ENCODE peak calls at places on chromosome 20, in four cellular contexts. One of them, this sample, is unnamed. For H3K27me3, the result is how much of the 10 kb centered on the place peaks cover.

GRCh38 chr20:35515949-35516645 is 13.4 kb downstream of the C20orf173 start:
- DNase-seq in neuronal stem cell: no peak
- DNase-seq in prostate gland: no peak
- DNase-seq in cardiac muscle cell: no peak
- DNase-seq in this sample: no peak

GRCh38 chr20:7171911-7172310 is 404.4 kb downstream of the BMP2 start:
- DNase-seq in cardiac muscle cell: no peak
- DNase-seq in prostate gland: no peak
- DNase-seq in neuronal stem cell: no peak
- DNase-seq in this sample: no peak

GRCh38 chr20:61875996-61876395 is 189.7 kb downstream of the TAF4 start:
- DNase-seq in cardiac muscle cell: no peak
- DNase-seq in neuronal stem cell: no peak
- DNase-seq in prostate gland: no peak
- DNase-seq in this sample: no peak

GRCh38 chr20:33840759-33841438 is 29.8 kb downstream of the CHMP4B start:
- DNase-seq in cardiac muscle cell: peak
- DNase-seq in neuronal stem cell: no peak
- DNase-seq in prostate gland: no peak
- DNase-seq in this sample: peak

GRCh38 chr20:25864986-25865714 is 168.5 kb upstream of the ZNF337 start:
- DNase-seq in neuronal stem cell: no peak
- DNase-seq in cardiac muscle cell: no peak
- DNase-seq in prostate gland: no peak
- DNase-seq in this sample: no peak

GRCh38 chr20:32285621-32286334 is 8.3 kb downstream of the KIF3B start:
- DNase-seq in prostate gland: no peak
- DNase-seq in cardiac muscle cell: peak
- DNase-seq in neuronal stem cell: no peak
- DNase-seq in this sample: no peak

GRCh38 chr20:53735536-53736050 is 142.0 kb upstream of the ZNF217 start:
- DNase-seq in cardiac muscle cell: peak
- DNase-seq in prostate gland: no peak
- DNase-seq in neuronal stem cell: no peak
- DNase-seq in this sample: no peak

GRCh38 chr20:33674294-33675126 is at the start of gene NECAB3:
- DNase-seq in cardiac muscle cell: peak
- DNase-seq in prostate gland: peak
- DNase-seq in neuronal stem cell: peak
- DNase-seq in this sample: peak

DNA sequence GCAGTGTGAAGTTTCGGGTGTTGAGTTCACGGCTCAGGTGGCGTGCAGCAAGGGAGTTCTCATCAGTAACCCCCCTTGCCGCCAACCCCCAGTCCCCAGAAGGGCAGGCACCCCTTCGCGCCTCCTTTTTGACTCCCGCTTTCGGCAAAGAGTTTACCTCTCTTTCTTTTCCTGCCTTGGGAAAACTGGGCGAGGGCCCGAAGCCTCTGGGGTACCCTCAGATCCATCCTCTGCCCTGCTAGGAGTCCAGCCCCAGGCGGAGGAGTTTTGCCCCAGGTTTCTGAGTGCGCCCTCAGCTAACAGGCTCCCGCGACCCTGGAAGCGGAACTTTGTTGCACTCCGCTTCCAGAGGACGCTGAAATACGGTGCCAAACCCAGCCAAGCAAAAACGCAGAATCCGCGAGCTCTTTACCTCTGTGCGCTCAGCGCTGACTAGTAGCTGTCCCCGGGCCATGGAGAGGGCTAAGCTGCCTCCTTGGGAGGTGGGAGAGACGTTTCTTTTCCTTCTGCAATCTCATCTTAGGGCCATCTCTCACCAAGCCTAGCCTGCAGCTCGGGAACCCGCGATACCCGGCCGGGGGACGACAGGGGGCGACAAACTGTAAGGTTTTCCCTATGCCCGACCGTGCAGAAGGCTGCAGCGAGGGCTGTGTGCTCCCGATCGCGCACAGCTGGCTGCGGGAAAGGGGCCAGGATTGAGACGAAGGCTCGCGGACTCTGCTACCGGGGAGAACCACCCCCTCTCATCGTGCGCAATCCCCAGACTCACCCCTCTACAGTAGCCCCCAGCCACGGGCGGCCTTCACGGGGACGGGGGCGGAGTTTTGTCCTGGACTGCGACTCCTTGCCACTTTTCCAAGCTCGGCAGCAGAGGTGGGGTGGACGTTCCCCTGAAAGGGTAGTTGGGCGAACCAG is 2.7 kb upstream of the PAX1 start:
- DNase-seq in prostate gland: peak
- DNase-seq in cardiac muscle cell: peak
- DNase-seq in neuronal stem cell: peak
- DNase-seq in this sample: peak
- H3K4me3 ChIP-seq in prostate gland: no peak
- H3K4me3 ChIP-seq in cardiac muscle cell: peak
- H3K4me3 ChIP-seq in neuronal stem cell: no peak
- H3K4me3 ChIP-seq in this sample: peak

DNA sequence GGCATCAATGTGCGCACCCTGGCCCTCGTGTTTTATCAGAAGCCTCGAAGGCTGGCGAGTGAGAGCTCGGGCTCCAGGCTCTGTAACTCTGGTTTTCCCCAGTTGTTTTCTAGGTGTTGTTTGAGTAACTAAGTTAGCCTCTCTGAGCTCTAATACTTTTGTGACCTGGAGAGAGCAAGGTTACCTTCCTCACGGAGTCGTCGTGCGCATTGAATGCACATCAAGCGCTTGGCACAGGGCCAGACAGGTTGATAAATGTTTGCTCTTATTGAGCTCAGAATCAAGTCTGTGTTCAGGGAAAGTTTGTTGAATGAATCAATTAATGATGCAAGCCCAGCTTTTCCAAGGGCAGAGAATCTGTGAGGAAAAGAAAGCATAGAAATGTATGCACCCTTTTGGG is 33.5 kb downstream of the EDN3 start:
- DNase-seq in neuronal stem cell: no peak
- DNase-seq in prostate gland: no peak
- DNase-seq in cardiac muscle cell: no peak
- DNase-seq in this sample: no peak
- H3K27me3 ChIP-seq in neuronal stem cell: under half
- H3K27me3 ChIP-seq in prostate gland: under half
- H3K27me3 ChIP-seq in cardiac muscle cell: half or more
- H3K27me3 ChIP-seq in this sample: under half

GRCh38 chr20:38092260-38092857 is 58.8 kb downstream of the RPRD1B start:
- DNase-seq in neuronal stem cell: no peak
- DNase-seq in prostate gland: no peak
- DNase-seq in cardiac muscle cell: no peak
- DNase-seq in this sample: no peak
- H3K4me3 ChIP-seq in neuronal stem cell: no peak
- H3K4me3 ChIP-seq in prostate gland: no peak
- H3K4me3 ChIP-seq in cardiac muscle cell: no peak
- H3K4me3 ChIP-seq in this sample: no peak

GRCh38 chr20:57671072-57671391 is 38.8 kb downstream of the PMEPA1 start:
- DNase-seq in cardiac muscle cell: no peak
- DNase-seq in prostate gland: no peak
- DNase-seq in neuronal stem cell: no peak
- DNase-seq in this sample: no peak

GRCh38 chr20:57672953-57673575 is 36.8 kb downstream of the PMEPA1 start:
- DNase-seq in neuronal stem cell: no peak
- DNase-seq in cardiac muscle cell: no peak
- DNase-seq in prostate gland: no peak
- DNase-seq in this sample: no peak

GRCh38 chr20:57670288-57671071 is 39.3 kb downstream of the PMEPA1 start:
- DNase-seq in cardiac muscle cell: no peak
- DNase-seq in neuronal stem cell: no peak
- DNase-seq in prostate gland: no peak
- DNase-seq in this sample: no peak

GRCh38 chr20:57671662-57672061 is 38.2 kb downstream of the PMEPA1 start:
- DNase-seq in prostate gland: no peak
- DNase-seq in cardiac muscle cell: no peak
- DNase-seq in neuronal stem cell: no peak
- DNase-seq in this sample: no peak

GRCh38 chr20:57672164-57672563 is 37.7 kb downstream of the PMEPA1 start:
- DNase-seq in prostate gland: no peak
- DNase-seq in neuronal stem cell: no peak
- DNase-seq in cardiac muscle cell: peak
- DNase-seq in this sample: no peak
- H3K27me3 ChIP-seq in prostate gland: under half
- H3K27me3 ChIP-seq in neuronal stem cell: under half
- H3K27me3 ChIP-seq in cardiac muscle cell: under half
- H3K27me3 ChIP-seq in this sample: under half

DNA sequence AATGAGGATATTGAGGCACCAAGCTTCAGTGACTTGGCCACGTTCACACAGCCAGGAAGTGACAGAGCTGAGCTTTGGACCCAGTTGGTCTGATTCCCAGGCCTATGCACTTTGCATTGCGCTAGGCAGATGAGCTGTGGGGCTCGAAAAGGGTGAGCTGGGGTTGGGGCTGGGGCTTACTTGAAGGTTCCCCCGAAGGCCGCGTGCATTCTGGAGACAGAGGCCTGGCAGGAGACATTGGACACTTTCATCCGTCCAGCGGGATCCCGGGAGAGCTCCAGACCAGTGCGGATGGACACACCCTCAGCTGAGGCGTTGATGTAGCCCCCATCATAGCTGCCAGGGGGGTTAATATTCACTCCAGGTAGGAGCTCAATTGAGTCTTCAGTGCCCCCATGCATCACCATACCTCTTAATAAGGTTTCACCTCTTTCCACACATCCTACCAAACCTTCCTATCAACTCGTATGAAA is 2.6 kb downstream of the PLTP start:
- DNase-seq in neuronal stem cell: no peak
- DNase-seq in prostate gland: no peak
- DNase-seq in cardiac muscle cell: no peak
- DNase-seq in this sample: no peak
- H3K4me3 ChIP-seq in neuronal stem cell: no peak
- H3K4me3 ChIP-seq in prostate gland: no peak
- H3K4me3 ChIP-seq in cardiac muscle cell: no peak
- H3K4me3 ChIP-seq in this sample: no peak

This sample was measured in H7.